ENCODE peak calls at places on chromosomes 5 and 9, in six cellular contexts. A is cardiac fibroblast, J is AG04449, R is AG04450, Q is choroid plexus epithelial cell, D is pancreas. K is an unnamed sample.

GRCh38 chr9:11338130-11338529 is 725.3 kb upstream of the PTPRD start:
- DNase-seq in A (no peak), J (no peak), R (no peak), Q (peak), D (no peak), K (no peak)

GRCh38 chr5:53037141-53037859 is 48.1 kb downstream of the ITGA2 start:
- DNase-seq in A (peak), J (no peak), R (no peak), Q (peak), D (no peak), K (no peak)

GRCh38 chr9:92890761-92891160 is 12.9 kb upstream of the ZNF484 start:
- DNase-seq in A (no peak), J (no peak), R (no peak), Q (no peak), D (no peak), K (no peak)

GRCh38 chr9:94760646-94761045 is 34.1 kb downstream of the AOPEP start:
- DNase-seq in A (no peak), J (no peak), R (no peak), Q (no peak), D (no peak), K (no peak)

GRCh38 chr5:171534009-171534895 is 114.8 kb downstream of the FGF18 start:
- DNase-seq in A (no peak), J (no peak), R (no peak), Q (no peak), D (no peak), K (no peak)

GRCh38 chr9:93258818-93259489 is 75.0 kb downstream of the WNK2 start:
- DNase-seq in A (no peak), J (no peak), R (no peak), Q (no peak), D (peak), K (no peak)

GRCh38 chr9:130220351-130220750 is 45.2 kb upstream of the HMCN2 start:
- DNase-seq in A (peak), J (no peak), R (peak), Q (peak), D (peak), K (no peak)

GRCh38 chr9:133043449-133044035 is 12.7 kb downstream of the GTF3C5 start:
- DNase-seq in A (no peak), J (no peak), R (no peak), Q (no peak), D (peak), K (no peak)

GRCh38 chr9:99855467-99856176 is 33.9 kb downstream of the NR4A3 start:
- DNase-seq in A (no peak), J (no peak), R (no peak), Q (no peak), D (no peak), K (no peak)

GRCh38 chr9:72635197-72635596 is 113.8 kb downstream of the TMC1 start:
- DNase-seq in A (no peak), J (no peak), R (no peak), Q (no peak), D (no peak), K (no peak)

GRCh38 chr9:38185647-38186371 is 116.8 kb upstream of the SHB start:
- DNase-seq in A (no peak), J (no peak), R (no peak), Q (no peak), D (no peak), K (no peak)

GRCh38 chr5:107519900-107520354 is 150.8 kb downstream of the EFNA5 start:
- DNase-seq in A (peak), J (no peak), R (no peak), Q (no peak), D (no peak), K (peak)

GRCh38 chr9:114117614-114117995 is 18.5 kb upstream of the KIF12 start:
- DNase-seq in A (no peak), J (no peak), R (no peak), Q (no peak), D (no peak), K (no peak)

GRCh38 chr5:2700876-2701275 is 50.6 kb downstream of the IRX2 start:
- DNase-seq in A (no peak), J (no peak), R (no peak), Q (no peak), D (no peak), K (no peak)

GRCh38 chr9:16062542-16063240 is 509.8 kb downstream of the CCDC171 start:
- DNase-seq in A (peak), J (peak), R (peak), Q (peak), D (no peak), K (peak)

GRCh38 chr5:148924817-148925216 is 98.4 kb downstream of the ADRB2 start:
- DNase-seq in A (peak), J (no peak), R (no peak), Q (no peak), D (no peak), K (no peak)

GRCh38 chr9:117414906-117415583 is at the start of gene ASTN2:
- DNase-seq in A (no peak), J (no peak), R (no peak), Q (no peak), D (peak), K (no peak)

GRCh38 chr9:77011973-77012817 is 7.3 kb upstream of the FOXB2 start:
- DNase-seq in A (peak), J (no peak), R (no peak), Q (peak), D (peak), K (no peak)

GRCh38 chr9:25857167-25857566 is 178.9 kb upstream of the TUSC1 start:
- DNase-seq in A (no peak), J (no peak), R (no peak), Q (no peak), D (no peak), K (no peak)

GRCh38 chr5:94308442-94308841 is 310.0 kb downstream of the KIAA0825 start:
- DNase-seq in A (no peak), J (no peak), R (no peak), Q (no peak), D (no peak), K (no peak)

GRCh38 chr5:120465281-120465961 is 1.3 kb downstream of the PRR16 start:
- DNase-seq in A (peak), J (no peak), R (no peak), Q (peak), D (peak), K (no peak)

GRCh38 chr9:100417815-100418214 is 9.1 kb upstream of the MSANTD3 start:
- DNase-seq in A (no peak), J (no peak), R (no peak), Q (no peak), D (no peak), K (no peak)

GRCh38 chr9:124453586-124454191 is 3.4 kb downstream of the ADGRD2 start:
- DNase-seq in A (no peak), J (no peak), R (no peak), Q (no peak), D (peak), K (no peak)

GRCh38 chr5:152051499-152052454 is 127.1 kb upstream of the GLRA1 start:
- DNase-seq in A (no peak), J (no peak), R (no peak), Q (no peak), D (no peak), K (no peak)

GRCh38 chr9:23638837-23639426 is 187.1 kb downstream of the ELAVL2 start:
- DNase-seq in A (no peak), J (no peak), R (no peak), Q (no peak), D (no peak), K (no peak)

GRCh38 chr9:121809356-121810050 is 158.1 kb downstream of the DAB2IP start:
- DNase-seq in A (no peak), J (no peak), R (no peak), Q (no peak), D (no peak), K (no peak)

GRCh38 chr9:121808781-121809180 is 157.3 kb downstream of the DAB2IP start:
- DNase-seq in A (no peak), J (no peak), R (no peak), Q (no peak), D (no peak), K (no peak)

GRCh38 chr9:121811751-121812150 is 160.3 kb downstream of the DAB2IP start:
- DNase-seq in A (no peak), J (no peak), R (no peak), Q (no peak), D (no peak), K (no peak)

GRCh38 chr9:121811140-121811539 is 159.7 kb downstream of the DAB2IP start:
- DNase-seq in A (no peak), J (no peak), R (no peak), Q (no peak), D (no peak), K (no peak)

GRCh38 chr9:121810489-121810888 is 159.1 kb downstream of the DAB2IP start:
- DNase-seq in A (no peak), J (no peak), R (no peak), Q (no peak), D (no peak), K (no peak)
- TF ChIP-seq CTCF in A (no peak), J (no peak), R (no peak), Q (no peak), D (no peak), K (no peak)

DNA sequence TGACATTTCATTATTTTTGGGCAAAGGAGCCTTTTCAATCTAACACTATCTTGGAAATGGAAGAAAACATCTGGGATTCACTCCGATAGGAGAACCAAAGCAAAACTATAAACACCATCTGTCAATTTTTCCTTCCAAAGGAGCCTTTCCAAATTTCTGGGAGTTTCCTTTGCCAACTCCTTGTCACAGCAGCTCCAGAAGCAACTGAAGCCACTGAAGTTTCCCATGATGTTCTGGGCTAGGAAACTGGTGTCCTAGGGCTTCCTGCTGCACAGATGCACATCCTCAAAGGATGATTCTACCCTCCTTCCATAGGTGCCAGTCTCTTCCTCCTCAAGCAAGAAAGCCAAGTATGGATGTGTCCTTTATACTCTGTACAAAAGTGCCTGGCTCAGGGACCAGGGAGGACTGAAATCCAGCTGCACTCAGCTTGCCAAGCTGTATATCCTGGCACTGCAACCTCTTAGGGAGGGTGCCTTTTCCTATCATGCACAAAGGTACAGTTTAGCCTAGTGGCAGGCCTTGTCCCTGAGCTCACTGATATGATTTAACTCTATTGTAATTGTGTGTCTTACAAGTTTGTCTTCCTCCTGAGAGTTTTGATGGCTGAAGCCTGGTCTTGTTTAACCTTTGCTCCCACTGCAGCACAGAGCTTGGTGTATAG is 8.5 kb upstream of the UBAP1 start:
- DNase-seq in A (no peak), J (no peak), R (no peak), Q (no peak), D (no peak), K (no peak)
- H3K4me3 ChIP-seq in A (no peak), J (no peak), R (no peak), Q (no peak), D (no peak), K (no peak)

GRCh38 chr5:170348069-170348702 is 41.0 kb downstream of the KCNMB1 start:
- DNase-seq in A (peak), J (no peak), R (no peak), Q (peak), D (no peak), K (no peak)
- TF ChIP-seq CTCF in A (no peak), J (no peak), R (no peak), Q (peak), D (no peak), K (no peak)

GRCh38 chr9:136687721-136688223 is 515 bp upstream of the AGPAT2 start:
- DNase-seq in A (no peak), J (no peak), R (no peak), Q (no peak), D (peak), K (no peak)
- H3K4me3 ChIP-seq in A (peak), J (peak), R (peak), Q (no peak), D (peak), K (no peak)

DNA sequence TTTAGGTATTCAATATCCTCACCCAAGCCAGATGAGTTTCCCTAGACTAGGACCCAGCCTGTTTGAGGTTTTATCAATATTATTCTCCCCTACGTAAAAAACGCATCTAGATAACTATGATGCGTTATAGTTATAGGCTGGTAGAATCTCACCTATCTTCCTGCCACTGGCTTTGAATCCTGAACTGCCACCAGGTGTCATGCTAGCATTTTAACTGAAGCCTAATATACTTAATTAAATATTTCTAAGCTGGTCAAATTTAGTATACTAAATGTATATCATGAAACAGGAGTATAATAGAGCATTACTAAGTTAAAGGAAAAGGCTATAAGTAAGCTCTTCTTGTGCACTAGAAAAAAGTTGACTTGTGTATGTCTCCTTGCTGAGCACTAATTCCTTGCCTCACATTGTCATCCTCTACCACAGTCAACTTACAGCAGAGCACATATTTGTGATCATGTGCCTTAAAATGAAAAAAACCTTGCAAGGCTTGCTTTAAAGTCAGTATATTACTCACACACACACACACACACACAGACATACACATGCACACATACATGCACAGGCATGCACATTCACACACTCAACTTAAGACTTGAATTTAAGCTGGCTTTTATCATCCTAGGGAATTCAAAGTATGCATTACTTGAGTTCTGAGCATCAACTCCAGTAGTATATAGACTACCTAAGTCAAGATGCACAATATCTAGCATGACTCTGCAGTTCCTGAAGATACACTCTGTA is 303.4 kb downstream of the ADGRV1 start:
- DNase-seq in A (peak), J (no peak), R (no peak), Q (peak), D (no peak), K (no peak)
- TF ChIP-seq CTCF in A (no peak), J (no peak), R (no peak), Q (peak), D (no peak), K (no peak)

DNA sequence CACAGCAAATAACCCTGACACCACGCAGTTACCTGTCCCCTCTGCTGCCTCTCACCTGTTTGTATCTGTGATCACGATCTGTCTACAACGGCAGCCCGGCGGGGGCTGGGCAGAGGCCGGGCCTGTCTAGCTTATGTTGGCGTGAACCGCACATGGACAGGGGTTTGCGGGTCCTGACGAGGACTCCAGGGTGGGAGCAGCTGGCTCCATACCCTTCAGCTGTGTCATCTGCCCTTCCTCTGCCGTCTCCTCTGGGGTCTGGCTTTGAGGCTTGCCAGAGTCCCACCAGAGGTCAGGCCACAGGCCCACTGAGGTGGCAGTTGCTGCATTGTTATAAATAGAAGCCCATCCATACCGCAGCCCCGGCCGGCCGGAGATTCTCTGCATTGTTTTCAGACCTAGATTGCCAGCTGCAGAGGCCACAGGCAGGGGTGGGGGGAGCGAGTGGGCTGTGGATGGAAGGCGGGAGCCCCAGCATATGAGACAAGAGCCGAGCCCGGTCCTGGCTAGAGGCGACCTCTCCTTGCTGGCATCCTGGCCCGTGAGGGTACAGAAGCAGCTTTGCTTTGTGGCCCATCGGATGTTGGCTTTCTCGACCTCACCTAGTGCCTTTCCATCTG is 37.8 kb downstream of the FAM78A start:
- DNase-seq in A (peak), J (no peak), R (no peak), Q (peak), D (peak), K (no peak)
- H3K4me3 ChIP-seq in A (no peak), J (no peak), R (no peak), Q (no peak), D (no peak), K (no peak)

GRCh38 chr5:84181093-84181492 is 203.6 kb downstream of the EDIL3 start:
- DNase-seq in A (peak), J (no peak), R (no peak), Q (peak), D (no peak), K (no peak)
- TF ChIP-seq CTCF in A (no peak), J (no peak), R (no peak), Q (no peak), D (no peak), K (no peak)

DNA sequence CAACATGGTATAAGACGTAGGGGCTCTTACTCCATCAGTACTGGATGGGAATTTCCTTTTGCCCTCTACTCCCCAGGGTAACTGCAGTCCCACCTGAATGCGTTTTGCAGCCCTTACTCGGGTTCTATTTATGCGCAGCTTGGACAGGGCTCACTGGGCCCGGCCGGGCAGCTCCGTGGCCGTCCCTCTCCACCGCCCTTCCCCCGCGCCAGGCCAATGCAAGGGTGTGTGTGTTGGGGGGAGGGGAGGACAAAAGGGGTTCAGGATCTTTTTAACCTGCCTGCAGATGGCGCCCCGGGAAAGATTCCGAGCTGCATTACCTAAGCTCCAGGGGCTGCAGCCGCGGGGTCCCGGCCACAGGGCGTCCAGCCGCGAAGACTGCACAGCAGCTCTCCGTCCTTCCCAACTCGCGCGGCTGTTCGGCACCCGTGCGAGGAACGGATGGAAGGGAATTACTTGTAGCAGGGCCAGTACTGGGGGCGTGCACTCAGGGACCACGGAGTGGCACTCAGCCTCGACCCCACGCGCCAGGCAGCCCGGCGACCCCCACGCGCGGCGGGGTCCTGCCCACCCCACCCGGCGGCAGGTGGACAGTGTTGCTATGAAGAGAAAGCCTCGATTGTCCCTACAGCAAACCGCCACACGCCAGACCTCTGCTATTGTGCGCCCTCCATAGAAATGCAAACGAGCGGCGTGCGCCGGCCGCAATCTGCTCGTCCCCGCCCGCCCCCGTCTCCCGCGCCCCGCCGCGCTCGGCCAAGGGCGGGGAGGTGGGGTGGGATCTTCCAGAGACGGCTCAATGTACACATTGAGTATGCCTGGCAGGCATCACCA is 966 bp upstream of the GADD45G start:
- DNase-seq in A (peak), J (no peak), R (no peak), Q (peak), D (peak), K (no peak)
- H3K4me3 ChIP-seq in A (peak), J (no peak), R (peak), Q (peak), D (peak), K (peak)

DNA sequence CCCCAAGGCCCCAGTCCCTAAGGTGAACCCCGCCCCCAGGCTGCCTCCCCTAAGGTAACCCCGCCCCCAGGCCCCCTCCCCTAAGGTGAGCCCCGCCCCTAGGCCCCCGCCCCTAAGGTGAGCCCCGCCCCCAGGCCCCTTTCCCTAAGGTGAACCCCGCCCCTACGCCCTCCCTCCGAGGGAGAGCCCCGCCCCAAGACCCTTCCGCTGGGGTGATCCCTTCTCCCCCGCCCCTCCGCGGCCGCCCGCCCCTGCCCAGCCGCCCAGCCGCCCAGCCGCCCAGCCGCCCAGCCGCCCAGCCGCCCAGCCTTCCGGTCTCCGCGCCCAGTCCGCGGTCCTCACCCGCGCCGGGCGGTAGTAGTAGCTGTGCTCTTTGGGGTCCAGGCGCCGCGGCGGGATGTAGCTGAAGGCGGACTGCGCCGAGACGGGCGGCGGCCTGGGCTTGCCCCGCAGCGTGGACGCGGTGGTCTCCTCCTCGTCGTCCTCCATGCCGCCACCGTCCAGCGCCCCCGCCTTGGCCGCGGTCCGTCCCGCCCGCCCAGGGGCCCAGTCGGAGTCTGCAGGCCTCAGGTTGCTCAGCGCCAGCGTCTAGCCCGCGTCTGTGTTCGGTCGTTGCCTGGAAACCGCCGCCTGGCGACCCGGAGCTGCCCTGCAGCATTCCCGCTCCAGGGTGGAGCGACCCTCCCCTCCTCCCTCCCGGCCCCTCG is at the start of gene CFAP90:
- DNase-seq in A (peak), J (no peak), R (no peak), Q (peak), D (peak), K (no peak)
- TF ChIP-seq CTCF in A (peak), J (peak), R (peak), Q (peak), D (peak), K (peak)

K was measured in HFF-Myc.